ENCODE peak calls at places on chromosomes 7 and 10, in ten cellular contexts. S is mucosa of descending colon; B is nephron progenitor cell; U is Right ventricle myocardium superior; J is iris pigment epithelial cell; G is AG04450; R is HS-5; V is endothelial cell; D is naive thymus-derived CD8-positive, alpha-beta T cell; K is NT2/D1. L is an unnamed sample.

GRCh38 chr10:131736321-131736980 is 164.4 kb upstream of the PPP2R2D start:
- DNase-seq in G (no peak), V (no peak), R (no peak), B (no peak), D (no peak), U (no peak), J (no peak), K (no peak), S (no peak), L (no peak)

GRCh38 chr10:54415483-54415882 is 385.5 kb downstream of the PCDH15 start:
- DNase-seq in S (no peak), V (no peak), G (no peak), R (no peak), U (no peak), K (no peak), D (no peak), B (no peak), J (no peak), L (no peak)

GRCh38 chr7:47776335-47776734 is 171.9 kb downstream of the PKD1L1 start:
- DNase-seq in D (no peak), V (no peak), U (no peak), B (no peak), G (no peak), J (no peak), S (no peak), K (no peak), R (no peak), L (no peak)

GRCh38 chr7:100752994-100753393 is 19.6 kb downstream of the ZAN start:
- DNase-seq in S (no peak), K (no peak), R (no peak), J (no peak), G (no peak), B (no peak), V (no peak), D (no peak), U (no peak), L (no peak)

GRCh38 chr10:118953598-118953997 is 75.9 kb upstream of the NANOS1 start:
- DNase-seq in D (no peak), K (no peak), R (no peak), B (no peak), S (no peak), J (no peak), U (no peak), G (no peak), V (no peak), L (no peak)

GRCh38 chr10:46555713-46556514 is 544 bp downstream of the GPRIN2 start:
- DNase-seq in U (peak), G (no peak), D (no peak), V (peak), B (peak), K (no peak), R (no peak), J (no peak), S (peak), L (no peak)

GRCh38 chr10:116669832-116670644 is 49.3 kb downstream of the PNLIPRP2 start:
- DNase-seq in B (peak), D (no peak), U (no peak), J (no peak), S (no peak), G (no peak), K (peak), R (no peak), V (peak), L (no peak)

GRCh38 chr10:103678104-103678526 is 177.3 kb downstream of the SH3PXD2A start:
- DNase-seq in J (peak), K (no peak), G (peak), R (no peak), B (peak), U (peak), S (peak), D (peak), V (no peak), L (peak)

GRCh38 chr7:23468721-23469149 is 1.6 kb downstream of the IGF2BP3 start:
- DNase-seq in G (no peak), K (no peak), S (no peak), D (no peak), B (peak), U (no peak), V (peak), J (peak), R (no peak), L (no peak)

GRCh38 chr10:28668363-28669226 is 8.7 kb upstream of the BAMBI start:
- DNase-seq in J (peak), R (no peak), U (peak), S (peak), K (no peak), D (no peak), B (peak), G (no peak), V (peak), L (no peak)

GRCh38 chr10:72260588-72261322 is 13.0 kb upstream of the DDIT4 start:
- DNase-seq in G (no peak), K (peak), J (peak), U (peak), R (no peak), B (peak), S (peak), V (peak), D (peak), L (peak)

GRCh38 chr10:63042256-63042655 is 90.9 kb upstream of the NRBF2 start:
- DNase-seq in B (no peak), S (no peak), J (no peak), R (no peak), G (no peak), K (no peak), D (no peak), U (no peak), V (no peak), L (no peak)

GRCh38 chr10:48468130-48468790 is 136.6 kb downstream of the ARHGAP22 start:
- DNase-seq in S (no peak), K (no peak), J (no peak), R (no peak), G (no peak), V (no peak), B (no peak), U (no peak), D (no peak), L (no peak)

GRCh38 chr10:91032614-91033248 is 111.8 kb upstream of the ANKRD1 start:
- DNase-seq in S (no peak), U (no peak), J (peak), V (no peak), K (no peak), D (no peak), B (no peak), G (no peak), R (no peak), L (peak)

GRCh38 chr10:75030371-75030770 is 81.1 kb upstream of the SAMD8 start:
- DNase-seq in K (no peak), U (no peak), S (no peak), R (no peak), V (no peak), G (no peak), D (no peak), J (no peak), B (no peak), L (no peak)

GRCh38 chr10:667096-667495 is 22.4 kb downstream of the DIP2C start:
- DNase-seq in J (no peak), D (no peak), U (no peak), R (no peak), S (no peak), K (no peak), G (no peak), V (no peak), B (no peak), L (no peak)

GRCh38 chr7:157446322-157446721 is 109.5 kb downstream of the DNAJB6 start:
- DNase-seq in S (no peak), J (no peak), K (no peak), V (no peak), G (no peak), U (no peak), D (no peak), R (no peak), B (no peak), L (no peak)

L was measured in fibroblast of the conjunctiva.